ENCODE peak calls at places on chromosomes 1 and 21, in four cellular contexts. L is K562, I is HepG2, M is H1. K is an unnamed sample.

GRCh38 chr1:9289090-9289534 is 3.6 kb upstream of the SPSB1 start:
- DNase-seq in I (peak), M (no peak), L (peak), K (peak)

GRCh38 chr1:184167352-184167751 is 115.8 kb downstream of the TSEN15 start:
- DNase-seq in M (no peak), I (no peak), L (no peak), K (no peak)

GRCh38 chr1:225427249-225428065 is at the start of gene LBR:
- DNase-seq in M (no peak), I (no peak), L (peak), K (no peak)

GRCh38 chr1:181149326-181150000 is 61.0 kb downstream of the IER5 start:
- DNase-seq in M (no peak), L (no peak), I (no peak), K (no peak)

GRCh38 chr1:168135982-168136708 is 585 bp downstream of the GPR161 start:
- DNase-seq in M (no peak), I (no peak), L (peak), K (no peak)

GRCh38 chr1:201719812-201720521 is 109.0 kb upstream of the IPO9 start:
- DNase-seq in I (no peak), M (no peak), L (no peak), K (no peak)

GRCh38 chr21:41975391-41976272 is 21.8 kb upstream of the C2CD2 start:
- DNase-seq in L (no peak), M (no peak), I (no peak), K (no peak)

GRCh38 chr1:160576430-160576829 is 2.9 kb downstream of the CD84 start:
- DNase-seq in M (no peak), L (no peak), I (no peak), K (no peak)

GRCh38 chr1:36865080-36865900 is 169.0 kb downstream of the GRIK3 start:
- DNase-seq in M (no peak), L (no peak), I (no peak), K (no peak)

GRCh38 chr1:5721634-5722215 is 270.5 kb downstream of the NPHP4 start:
- DNase-seq in I (no peak), L (peak), M (no peak), K (no peak)

GRCh38 chr1:154402409-154402921 is 2.7 kb upstream of the IL6R start:
- DNase-seq in L (no peak), M (no peak), I (no peak), K (no peak)

GRCh38 chr1:159090566-159091546 is 14.3 kb upstream of the AIM2 start:
- DNase-seq in L (no peak), I (no peak), M (no peak), K (no peak)

GRCh38 chr1:30538226-30538625 is 185.2 kb downstream of the MATN1 start:
- DNase-seq in I (no peak), M (no peak), L (no peak), K (no peak)

GRCh38 chr21:39707316-39707715 is 37.7 kb upstream of the IGSF5 start:
- DNase-seq in L (no peak), I (no peak), M (peak), K (no peak)

DNA sequence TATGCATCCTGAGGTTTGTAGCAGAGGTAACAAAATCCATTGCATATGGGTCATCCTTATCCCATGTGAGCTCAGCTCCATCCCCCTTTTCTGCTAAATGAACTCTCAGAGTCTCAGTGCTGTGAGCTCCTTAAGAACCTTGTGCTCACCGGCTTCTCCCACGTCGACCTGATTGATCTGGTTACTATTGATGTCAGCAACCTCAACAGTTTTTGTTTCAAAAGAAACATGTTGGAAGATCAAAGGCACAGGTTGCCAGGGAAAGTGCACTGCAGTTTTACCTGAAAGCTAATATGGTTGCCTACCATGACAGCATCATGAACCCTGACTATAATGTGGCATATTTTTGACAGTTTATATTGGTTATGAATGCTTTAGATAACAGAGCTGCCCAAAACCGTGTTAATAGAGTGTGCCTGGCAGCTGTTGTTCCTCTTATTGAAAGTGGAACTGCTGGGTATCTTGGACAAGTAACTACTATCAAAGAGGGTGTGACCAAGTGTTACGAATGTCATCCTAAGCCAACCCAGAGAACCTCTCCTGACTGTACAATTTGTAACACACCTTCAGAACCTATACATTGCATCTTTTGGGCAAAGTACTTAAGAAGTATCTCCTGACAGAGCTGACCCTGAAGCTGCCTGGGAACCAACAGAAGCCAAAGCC is 131.5 kb downstream of the HS2ST1 start:
- DNase-seq in M (no peak), L (no peak), I (no peak), K (no peak)
- TF ChIP-seq RNF2 in M (no peak), L (no peak), I (no peak), K (no peak)

DNA sequence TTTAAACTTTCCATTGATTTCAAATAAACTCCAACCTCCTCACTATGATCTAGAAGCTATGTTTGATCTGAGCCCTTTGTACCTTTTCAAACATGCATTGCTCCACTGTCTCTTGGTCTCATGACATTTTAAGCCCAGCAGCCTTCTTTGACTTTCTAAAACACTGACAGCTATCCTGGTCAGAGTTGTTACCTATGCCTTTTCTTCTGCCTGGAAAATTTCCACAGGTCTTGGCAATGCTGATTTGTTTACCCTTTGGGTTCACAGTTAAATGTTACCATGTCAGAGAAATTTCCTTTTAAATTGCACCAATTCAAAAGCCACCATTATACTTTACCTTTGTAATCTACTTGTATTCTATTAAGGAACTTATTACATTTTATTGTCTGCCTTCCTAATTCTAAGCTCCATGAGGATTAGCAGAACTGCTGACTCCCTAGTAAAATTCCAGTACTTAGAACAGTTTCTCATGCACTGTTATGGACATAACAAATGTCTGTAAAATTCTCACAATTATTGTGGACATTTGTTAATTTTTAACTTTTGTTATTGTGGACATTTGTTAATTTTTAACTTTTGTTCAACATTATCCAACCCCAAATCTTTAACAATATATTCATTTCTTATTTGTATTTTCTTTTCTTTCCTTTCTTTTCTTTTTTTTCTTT is 1064.4 kb downstream of the NCAM2 start:
- DNase-seq in I (no peak), L (no peak), M (no peak), K (no peak)
- TF ChIP-seq RNF2 in I (no peak), L (no peak), M (no peak), K (no peak)

GRCh38 chr1:64295566-64295965 is 92.1 kb downstream of the UBE2U start:
- DNase-seq in M (no peak), L (no peak), I (no peak), K (no peak)

GRCh38 chr1:64295136-64295535 is 91.7 kb downstream of the UBE2U start:
- DNase-seq in L (no peak), I (no peak), M (no peak), K (no peak)

GRCh38 chr1:64291931-64292330 is 88.5 kb downstream of the UBE2U start:
- DNase-seq in L (no peak), M (no peak), I (no peak), K (no peak)

GRCh38 chr1:64292399-64292798 is 89.0 kb downstream of the UBE2U start:
- DNase-seq in I (no peak), L (no peak), M (no peak), K (no peak)

DNA sequence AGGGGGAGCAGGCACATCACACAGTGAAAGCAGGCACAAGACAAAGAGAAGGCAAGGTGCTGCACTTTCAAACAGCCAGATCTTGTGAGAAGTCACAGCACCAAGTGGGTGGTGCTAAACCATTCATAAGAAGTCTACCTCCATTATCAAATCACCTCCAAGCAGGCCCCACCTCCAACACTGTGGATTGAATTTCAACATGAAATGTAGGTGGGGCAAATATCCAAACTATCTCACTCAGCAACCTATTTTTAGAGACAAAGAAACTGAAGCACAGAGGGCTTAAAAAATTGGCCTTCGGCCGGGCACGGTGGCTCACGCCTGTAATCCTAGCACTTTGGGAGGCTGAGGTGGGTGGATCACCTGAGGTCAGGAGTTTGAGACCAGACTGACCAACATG is 90.4 kb downstream of the UBE2U start:
- DNase-seq in I (no peak), L (no peak), M (no peak), K (no peak)
- TF ChIP-seq RNF2 in I (no peak), L (no peak), M (no peak), K (no peak)

GRCh38 chr1:172498858-172499257 is 34.1 kb upstream of the SUCO start:
- DNase-seq in I (no peak), L (no peak), M (no peak), K (no peak)
- TF ChIP-seq RNF2 in I (no peak), L (no peak), M (no peak), K (no peak)

GRCh38 chr1:7987528-7987927 is 26.0 kb downstream of the PARK7 start:
- DNase-seq in M (no peak), L (no peak), I (no peak), K (no peak)
- TF ChIP-seq RNF2 in M (no peak), L (no peak), I (no peak), K (no peak)